ENCODE peak calls at places on chromosomes 4 and X, in four cellular contexts. Q, R, Z and X are unnamed samples.
A peak's percentile ranks its signal among the peaks of the same experiment; 100 is the strongest.

GRCh38 chr4:82522472-82522871 is 39.3 kb downstream of the TMEM150C start:
- DNase-seq in Q (no peak), R (no peak), Z (no peak), X (no peak)

GRCh38 chrX:11351375-11352295 is 58.4 kb downstream of the AMELX start:
- DNase-seq in Q (no peak), R (no peak), Z (no peak), X (no peak)

GRCh38 chrX:41722816-41723215 is 1.2 kb upstream of the GPR82 start:
- DNase-seq in R (no peak), Q (no peak), Z (no peak), X (no peak)

GRCh38 chrX:14529288-14529989 is at the start of gene GLRA2:
- DNase-seq in R (no peak), Z (peak; percentile 1), Q (peak; percentile 52), X (no peak)

GRCh38 chrX:24395775-24396174 is 35.3 kb downstream of the SUPT20HL1 start:
- DNase-seq in Q (peak; percentile 16), R (peak; percentile 47), Z (peak; percentile 43), X (peak; percentile 51)

GRCh38 chr4:84403656-84404055 is 95.4 kb downstream of the NKX6-1 start:
- DNase-seq in Z (no peak), R (no peak), Q (no peak), X (no peak)

GRCh38 chr4:85496146-85496849 is 21.3 kb downstream of the ARHGAP24 start:
- DNase-seq in Q (no peak), Z (no peak), R (no peak), X (no peak)

GRCh38 chr4:155807021-155807420 is 48.2 kb downstream of the GUCY1B1 start:
- DNase-seq in Z (no peak), R (no peak), Q (no peak), X (no peak)

GRCh38 chrX:69133561-69134542 is 31.4 kb downstream of the PJA1 start:
- DNase-seq in R (peak; percentile 53), Q (peak; percentile 63), Z (peak; percentile 59), X (no peak)

GRCh38 chrX:22486326-22486725 is 213.6 kb downstream of the CBLL2 start:
- DNase-seq in R (no peak), Z (no peak), Q (no peak), X (no peak)

GRCh38 chr4:147078875-147079658 is 133.4 kb upstream of the TTC29 start:
- DNase-seq in Q (no peak), Z (no peak), R (no peak), X (no peak)

GRCh38 chrX:108468486-108468885 is 28.8 kb downstream of the COL4A5 start:
- DNase-seq in Q (no peak), Z (no peak), R (no peak), X (no peak)

GRCh38 chr4:56181140-56181950 is 205.9 kb downstream of the AASDH start:
- DNase-seq in R (no peak), Z (no peak), Q (no peak), X (no peak)

GRCh38 chr4:188941524-188942109 is 802.4 kb downstream of the TRIML1 start:
- DNase-seq in Z (no peak), Q (no peak), R (no peak), X (no peak)

GRCh38 chr4:53558061-53558801 is 33.1 kb downstream of the LNX1 start:
- DNase-seq in Q (no peak), R (no peak), Z (no peak), X (no peak)

DNA sequence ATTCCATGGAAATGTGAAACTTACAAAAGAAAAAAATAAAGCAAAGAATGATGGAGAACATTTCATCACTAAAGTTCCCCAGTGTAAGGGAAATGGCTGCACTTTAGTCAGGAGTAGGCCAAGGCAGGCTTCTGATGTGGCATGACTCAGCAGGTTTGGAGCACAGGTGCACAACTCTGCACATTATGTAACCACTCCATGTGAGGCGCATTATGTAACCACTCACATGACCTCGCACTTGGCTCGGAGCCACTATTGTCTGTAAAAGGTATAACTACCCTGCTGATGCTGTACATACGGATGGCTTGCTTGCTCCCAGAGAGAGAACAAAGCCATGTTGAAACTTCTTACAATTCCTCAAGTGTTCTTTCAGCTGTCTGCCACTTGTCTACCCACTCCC is 727.6 kb downstream of the TRAM1L1 start:
- DNase-seq in R (no peak), Q (no peak), Z (peak; percentile 30), X (no peak)
- TF ChIP-seq USF2 in R (no peak), Q (no peak), Z (no peak), X (no peak)

DNA sequence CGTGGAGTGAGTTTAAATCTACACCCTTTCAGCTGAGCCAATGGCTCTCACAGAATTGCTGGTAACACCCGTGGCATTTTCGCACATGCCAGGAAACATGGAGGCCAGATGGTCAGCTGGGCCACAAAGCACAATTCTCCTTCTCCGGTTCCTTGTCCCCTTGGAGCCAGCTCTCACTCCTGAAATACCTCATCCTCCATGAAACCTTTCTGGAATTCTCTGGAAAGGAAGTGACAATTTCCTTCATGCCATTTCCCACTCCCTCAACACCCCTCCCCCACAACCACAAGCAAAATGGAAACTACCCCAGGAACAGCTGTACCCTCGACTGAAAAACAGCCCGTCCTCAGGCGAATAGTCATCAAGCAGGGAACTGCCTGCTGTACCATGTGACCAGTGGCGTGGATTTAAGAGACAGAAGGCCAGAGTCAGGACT is 24.7 kb downstream of the ELF4 start:
- DNase-seq in Q (no peak), Z (no peak), R (no peak), X (no peak)
- TF ChIP-seq TCF7 in Q (no peak), Z (no peak), R (no peak), X (no peak)

DNA sequence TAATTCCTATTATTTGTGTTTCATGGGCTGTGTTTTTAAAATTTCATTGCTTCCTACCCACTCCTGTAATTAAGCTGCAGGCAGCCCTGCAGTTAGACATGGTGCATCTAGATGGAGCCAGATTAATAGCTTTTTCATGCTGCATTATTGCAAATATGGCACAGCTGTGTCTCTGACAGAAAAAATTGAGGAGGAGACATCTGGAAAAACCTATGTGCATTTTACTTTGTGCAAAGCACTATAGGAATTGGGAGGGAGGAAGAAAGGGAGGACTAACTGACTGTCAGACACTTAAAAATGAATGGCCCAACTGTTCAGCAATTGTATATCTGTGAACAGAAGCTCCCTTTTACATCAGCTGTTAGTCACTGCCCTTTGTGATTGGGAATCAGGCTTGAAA is 8.1 kb upstream of the RPGR start:
- DNase-seq in Q (no peak), R (no peak), Z (no peak), X (no peak)
- TF ChIP-seq USF2 in Q (no peak), R (no peak), Z (no peak), X (no peak)

DNA sequence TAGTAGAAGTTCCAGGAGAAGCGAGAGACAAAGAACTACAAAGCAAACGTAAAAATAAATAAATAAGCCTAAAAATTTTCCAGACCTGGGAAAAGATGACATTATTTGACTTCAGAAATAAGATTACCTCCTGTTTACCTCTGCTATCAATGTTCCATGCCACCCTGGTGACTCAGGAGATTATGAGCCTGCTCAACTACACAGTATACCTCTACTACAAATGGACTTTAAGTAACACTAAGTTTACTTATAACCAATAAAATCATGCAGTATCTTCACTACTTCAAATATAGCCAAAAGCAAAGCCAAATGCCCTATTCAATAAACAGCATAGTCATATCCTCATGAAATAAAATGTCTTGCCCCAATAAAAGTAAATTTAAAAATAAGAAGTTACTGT is 105.4 kb downstream of the CYLC1 start:
- DNase-seq in Z (no peak), Q (no peak), R (no peak), X (no peak)
- TF ChIP-seq TCF7 in Z (no peak), Q (no peak), R (no peak), X (no peak)

DNA sequence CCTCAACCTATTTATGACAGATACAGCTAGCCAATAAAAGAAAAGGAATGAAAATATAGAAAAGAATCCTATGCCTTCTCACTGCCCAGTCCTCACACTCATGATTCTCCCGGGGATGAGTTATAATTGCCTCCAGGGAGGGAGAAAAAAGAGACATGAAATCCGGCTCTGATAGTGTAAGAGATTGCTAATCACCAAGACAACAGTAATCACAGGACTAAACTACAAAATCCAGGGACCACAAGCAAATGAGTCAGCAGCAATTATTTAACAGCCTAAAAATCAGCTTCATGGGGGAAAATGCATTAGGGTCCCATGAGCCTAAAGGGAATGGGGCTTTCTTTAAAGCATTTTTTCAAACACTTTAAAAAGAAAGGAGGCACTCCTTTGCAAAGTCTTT is 95.8 kb upstream of the DUSP21 start:
- DNase-seq in Z (no peak), R (no peak), Q (no peak), X (no peak)
- TF ChIP-seq USF2 in Z (no peak), R (no peak), Q (no peak), X (no peak)

GRCh38 chrX:13170966-13171558 is 126.6 kb upstream of the FAM9C start:
- DNase-seq in R (no peak), Q (no peak), Z (no peak), X (no peak)
- TF ChIP-seq TCF7 in R (no peak), Q (no peak), Z (no peak), X (no peak)

DNA sequence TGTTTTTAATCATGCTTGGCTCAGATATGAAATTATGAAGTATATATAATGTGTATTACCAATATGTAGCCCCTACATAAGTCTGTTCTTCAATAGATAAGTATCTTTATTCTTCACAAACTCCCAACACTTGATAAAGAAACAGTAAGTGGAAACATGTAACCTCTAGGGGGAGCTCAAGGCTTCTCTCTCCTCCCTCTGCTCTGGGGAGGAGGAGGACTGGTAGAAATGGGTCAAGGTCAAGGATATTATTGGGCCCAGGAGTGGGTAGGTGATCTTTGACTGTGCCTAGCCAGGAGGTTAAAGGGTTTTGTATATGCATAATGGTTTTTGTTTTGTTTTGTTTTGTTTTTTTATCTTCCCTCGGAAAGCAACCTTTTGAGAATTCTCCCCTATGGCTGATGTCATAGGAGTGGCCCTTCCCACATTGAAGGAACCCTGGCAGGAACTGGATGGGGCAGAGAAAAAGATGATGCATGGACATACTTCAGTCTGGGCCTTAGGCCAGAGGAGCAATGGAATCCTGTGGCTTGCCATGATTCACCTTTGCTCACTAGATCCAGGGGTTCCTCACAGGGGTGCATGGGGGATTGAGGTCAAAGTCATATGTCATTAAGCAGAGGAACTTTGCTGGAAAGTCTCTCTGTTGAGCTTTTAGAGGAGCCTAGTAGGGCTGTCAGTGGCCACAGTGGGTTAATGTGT is 460.3 kb downstream of the MID1IP1 start:
- DNase-seq in R (peak; percentile 29), Q (no peak), Z (peak; percentile 0), X (no peak)
- TF ChIP-seq USF2 in R (no peak), Q (no peak), Z (no peak), X (no peak)

GRCh38 chrX:54824722-54825121 is 17.2 kb downstream of the MAGED2 start:
- DNase-seq in R (no peak), Z (no peak), Q (no peak), X (no peak)
- TF ChIP-seq TCF7 in R (no peak), Z (no peak), Q (no peak), X (no peak)

GRCh38 chr4:30553151-30553550 is 167.0 kb upstream of the PCDH7 start:
- DNase-seq in Q (no peak), R (no peak), Z (no peak), X (no peak)

GRCh38 chr4:30555778-30556177 is 164.4 kb upstream of the PCDH7 start:
- DNase-seq in Q (no peak), Z (no peak), R (no peak), X (no peak)

DNA sequence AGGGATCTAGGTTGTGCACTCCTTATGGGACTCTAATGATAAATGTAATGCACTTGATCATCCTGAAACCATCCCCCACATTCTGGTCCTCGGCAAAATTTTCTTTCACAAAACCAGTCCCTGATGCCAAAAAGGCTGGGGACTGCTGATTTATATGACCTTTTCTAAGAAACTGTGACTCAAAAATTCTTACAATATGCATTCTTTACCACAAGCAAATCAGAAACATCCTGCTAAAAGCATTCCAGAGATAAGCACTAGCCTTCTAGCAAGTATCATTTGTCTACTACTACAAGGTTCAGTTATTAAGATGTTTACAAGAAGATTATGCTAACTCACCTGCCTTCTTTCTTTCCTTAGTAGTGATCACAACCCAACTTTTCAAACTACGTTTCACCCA is 166.4 kb upstream of the PCDH7 start:
- DNase-seq in Q (no peak), Z (no peak), R (no peak), X (no peak)
- TF ChIP-seq USF2 in Q (no peak), Z (no peak), R (no peak), X (no peak)